ENCODE peak calls at places on chromosome X, in nine cellular contexts. T, J, L, V, Y, K, U, S and X are unnamed samples.

GRCh38 chrX:152637649-152638442 is at the start of gene GABRQ:
- DNase-seq in T (no peak), J (no peak), L (no peak), V (no peak), Y (no peak), K (peak; percentile 45), U (no peak), S (peak; percentile 46), X (peak; percentile 41)

GRCh38 chrX:15336023-15336413 is 695 bp upstream of the PIGA start:
- DNase-seq in T (no peak), J (no peak), L (no peak), V (no peak), Y (no peak), K (no peak), U (no peak), S (peak; percentile 73), X (peak; percentile 39)

GRCh38 chrX:14896273-14896672 is 23.1 kb downstream of the MOSPD2 start:
- DNase-seq in T (no peak), J (no peak), L (no peak), V (no peak), Y (no peak), K (no peak), U (no peak), S (no peak), X (no peak)

GRCh38 chrX:115642304-115642703 is 81.3 kb downstream of the PLS3 start:
- DNase-seq in T (no peak), J (no peak), L (no peak), V (no peak), Y (no peak), K (no peak), U (no peak), S (peak; percentile 5), X (no peak)

GRCh38 chrX:155188786-155189185 is 27.5 kb upstream of the VBP1 start:
- DNase-seq in T (no peak), J (no peak), L (no peak), V (no peak), Y (no peak), K (no peak), U (no peak), S (no peak), X (no peak)

GRCh38 chrX:39890807-39891206 is 207.0 kb downstream of the BCOR start:
- DNase-seq in T (no peak), J (no peak), L (no peak), V (peak; percentile 62), Y (no peak), K (no peak), U (no peak), S (no peak), X (no peak)

GRCh38 chrX:41596586-41596985 is 92.2 kb upstream of the GPR34 start:
- DNase-seq in T (no peak), J (no peak), L (no peak), V (no peak), Y (no peak), K (no peak), U (no peak), S (no peak), X (no peak)

GRCh38 chrX:119690921-119691716 is 1.8 kb downstream of the SEPTIN6 start:
- DNase-seq in T (no peak), J (no peak), L (no peak), V (no peak), Y (no peak), K (peak; percentile 30), U (no peak), S (no peak), X (no peak)

GRCh38 chrX:97168646-97169045 is 284.9 kb downstream of the RPA4 start:
- DNase-seq in T (no peak), J (no peak), L (no peak), V (no peak), Y (no peak), K (no peak), U (no peak), S (no peak), X (no peak)

GRCh38 chrX:21305799-21306336 is 68.3 kb upstream of the CNKSR2 start:
- DNase-seq in T (no peak), J (no peak), L (no peak), V (no peak), Y (no peak), K (no peak), U (no peak), S (no peak), X (no peak)

GRCh38 chrX:130828641-130829040 is 74.4 kb downstream of the ENOX2 start:
- DNase-seq in T (no peak), J (no peak), L (no peak), V (no peak), Y (no peak), K (no peak), U (no peak), S (no peak), X (no peak)

GRCh38 chrX:40544343-40545250 is 36.2 kb upstream of the ATP6AP2 start:
- DNase-seq in T (no peak), J (no peak), L (no peak), V (no peak), Y (no peak), K (no peak), U (peak; percentile 16), S (peak; percentile 21), X (peak; percentile 78)

GRCh38 chrX:71181910-71182799 is 37.5 kb downstream of the NLGN3 start:
- DNase-seq in T (peak; percentile 89), J (peak; percentile 54), L (peak; percentile 94), V (peak; percentile 88), Y (peak; percentile 92), K (peak; percentile 74), U (peak; percentile 95), S (peak; percentile 98), X (peak; percentile 86)
- TF ChIP-seq POLR2A in T (peak; percentile 31), J (peak; percentile 77), L (peak; percentile 65), V (no peak), Y (no peak), K (peak; percentile 90), U (peak; percentile 75), S (peak; percentile 69), X (peak; percentile 92)

GRCh38 chrX:69149466-69150293 is 15.6 kb downstream of the PJA1 start:
- DNase-seq in T (no peak), J (no peak), L (no peak), V (no peak), Y (peak; percentile 50), K (no peak), U (no peak), S (no peak), X (no peak)
- H3K4me3 ChIP-seq in T (no peak overlapping the region), J (no peak overlapping the region), L (no peak overlapping the region), V (no peak overlapping the region), Y (no peak overlapping the region), K (no peak overlapping the region), U (no peak overlapping the region), S (no peak overlapping the region), X (no peak overlapping the region)

GRCh38 chrX:109709129-109709631 is 23.9 kb downstream of the ACSL4 start:
- DNase-seq in T (no peak), J (no peak), L (no peak), V (no peak), Y (no peak), K (no peak), U (peak; percentile 82), S (peak; percentile 7), X (no peak)
- H3K27ac ChIP-seq in T (no peak overlapping the region), J (no peak overlapping the region), L (peak overlapping the region; percentile 49), V (peak overlapping the region; percentile 64), Y (peak overlapping the region; percentile 76), K (no peak overlapping the region), U (peak overlapping the region; percentile 46), S (peak overlapping the region; percentile 17), X (no peak overlapping the region)

DNA sequence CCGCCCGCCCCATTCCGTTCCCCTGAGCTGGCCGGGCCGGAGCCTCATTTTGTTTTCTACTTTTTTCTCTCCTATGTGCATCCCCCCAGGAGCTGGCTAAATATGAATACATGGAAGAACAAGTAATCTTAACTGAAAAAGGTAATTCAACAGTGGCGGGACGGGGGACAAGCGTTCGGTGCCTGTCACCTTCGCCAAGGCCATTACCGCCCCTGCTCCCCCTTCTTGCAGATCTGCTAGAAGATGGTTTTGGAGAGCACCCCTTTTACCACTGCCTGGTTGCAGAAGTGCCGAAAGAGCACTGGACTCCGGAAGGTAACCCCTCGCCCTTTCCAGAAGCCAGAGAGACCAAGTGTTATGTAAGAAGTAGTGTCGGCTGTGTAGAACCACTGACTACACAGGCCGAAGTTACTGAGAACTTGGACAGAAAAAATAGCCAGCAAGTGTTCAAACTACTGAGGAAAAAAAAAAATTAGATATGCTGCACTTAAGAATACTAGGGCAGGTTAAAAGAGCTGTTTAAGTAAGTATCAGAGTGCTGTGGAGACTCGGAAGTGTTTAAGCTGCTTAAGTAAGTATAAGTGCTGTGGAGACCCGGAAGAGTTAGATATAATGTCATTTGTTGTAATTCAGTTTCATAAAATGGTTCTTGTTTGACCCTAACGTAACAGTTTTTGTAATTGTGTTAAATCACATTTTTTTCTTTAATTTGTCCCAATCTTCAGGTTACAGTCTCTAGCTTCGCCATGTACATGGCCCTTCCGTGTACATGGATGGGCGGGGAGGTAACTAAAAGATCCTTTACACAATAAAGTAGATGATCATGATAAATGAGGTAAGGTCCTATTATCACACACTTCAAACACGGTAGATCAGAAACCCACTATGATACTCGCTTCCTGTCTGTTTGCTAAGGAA is 855 bp downstream of the SAT1 start:
- DNase-seq in T (no peak), J (no peak), L (no peak), V (no peak), Y (no peak), K (no peak), U (no peak), S (peak; percentile 27), X (no peak)
- TF ChIP-seq POLR2A in T (no peak), J (no peak), L (no peak), V (no peak), Y (no peak), K (no peak), U (no peak), S (no peak), X (no peak)